ENCODE peak calls at places on chromosomes 16 and 17, in seven cellular contexts. G, F, O, T, I, R and S are unnamed samples.

GRCh38 chr17:80456465-80457235 is 19.8 kb downstream of the NPTX1 start:
- DNase-seq in T (no peak), R (no peak), F (no peak), G (no peak), O (no peak), I (no peak), S (no peak)

GRCh38 chr16:87784812-87785211 is 19.0 kb upstream of the KLHDC4 start:
- DNase-seq in G (no peak), I (no peak), F (no peak), R (no peak), T (no peak), O (no peak), S (no peak)

GRCh38 chr17:52276609-52277008 is 118.1 kb upstream of the CA10 start:
- DNase-seq in T (no peak), F (no peak), O (no peak), R (no peak), I (no peak), G (no peak), S (no peak)

GRCh38 chr16:88393034-88393433 is 10.3 kb downstream of the ZNF469 start:
- DNase-seq in I (no peak), R (no peak), T (peak), O (no peak), F (peak), G (no peak), S (no peak)

GRCh38 chr17:36095992-36096391 is 6.0 kb upstream of the CCL3 start:
- DNase-seq in I (no peak), O (no peak), T (no peak), R (no peak), G (peak), F (no peak), S (no peak)

GRCh38 chr17:41684050-41684449 is 4.6 kb upstream of the EIF1 start:
- DNase-seq in I (no peak), T (no peak), G (no peak), O (no peak), F (no peak), R (no peak), S (no peak)

GRCh38 chr17:58640202-58640601 is 51.6 kb downstream of the TEX14 start:
- DNase-seq in F (no peak), O (no peak), G (no peak), I (no peak), T (no peak), R (no peak), S (no peak)

GRCh38 chr17:1485748-1486376 is 6.6 kb downstream of the MYO1C start:
- DNase-seq in I (no peak), O (no peak), T (no peak), G (peak), R (peak), F (peak), S (no peak)

GRCh38 chr17:39751016-39751543 is 13.3 kb downstream of the GRB7 start:
- DNase-seq in G (no peak), T (no peak), O (no peak), R (peak), F (no peak), I (no peak), S (no peak)

GRCh38 chr17:81713556-81714411 is 1.7 kb downstream of the SLC25A10 start:
- DNase-seq in T (no peak), G (no peak), I (no peak), R (no peak), F (no peak), O (no peak), S (no peak)

GRCh38 chr17:19024101-19025078 is 19.8 kb upstream of the FAM83G start:
- DNase-seq in R (no peak), T (no peak), O (no peak), F (no peak), G (no peak), I (peak), S (no peak)

GRCh38 chr16:88007321-88007731 is 56.1 kb downstream of the BANP start:
- DNase-seq in R (no peak), T (peak), I (no peak), G (no peak), O (no peak), F (no peak), S (peak)

GRCh38 chr17:77736207-77736600 is 222.3 kb upstream of the TNRC6C start:
- DNase-seq in O (no peak), I (no peak), G (no peak), F (no peak), R (no peak), T (no peak), S (no peak)

GRCh38 chr17:59331929-59332889 is 754 bp downstream of the YPEL2 start:
- DNase-seq in T (no peak), R (peak), I (no peak), F (no peak), O (no peak), G (no peak), S (peak)

GRCh38 chr17:46770818-46771600 is 47.5 kb downstream of the WNT3 start:
- DNase-seq in G (no peak), T (no peak), F (peak), R (peak), O (no peak), I (no peak), S (no peak)

GRCh38 chr16:31472559-31473203 is 729 bp downstream of the TGFB1I1 start:
- DNase-seq in R (peak), O (peak), G (no peak), T (no peak), F (peak), I (peak), S (no peak)

GRCh38 chr17:13594762-13595697 is 6.7 kb downstream of the HS3ST3A1 start:
- DNase-seq in R (peak), G (peak), T (no peak), I (peak), F (peak), O (peak), S (peak)

GRCh38 chr17:54967621-54968258 is 714 bp downstream of the COX11 start:
- DNase-seq in I (no peak), R (peak), G (peak), T (no peak), F (no peak), O (no peak), S (no peak)

GRCh38 chr17:28282596-28282995 is 36.4 kb upstream of the TMEM97 start:
- DNase-seq in R (no peak), I (peak), T (no peak), O (peak), F (peak), G (no peak), S (no peak)

GRCh38 chr17:64213995-64214507 is 49.0 kb downstream of the TEX2 start:
- DNase-seq in T (no peak), I (no peak), R (no peak), F (no peak), G (no peak), O (no peak), S (no peak)

GRCh38 chr17:80151333-80151732 is 4.4 kb upstream of the EIF4A3 start:
- DNase-seq in I (peak), O (peak), T (no peak), F (peak), R (no peak), G (no peak), S (no peak)

GRCh38 chr16:28606291-28607115 is 3.3 kb downstream of the SULT1A1 start:
- DNase-seq in R (no peak), G (no peak), T (no peak), O (no peak), I (no peak), F (no peak), S (no peak)

GRCh38 chr17:76496464-76496863 is 4.8 kb downstream of the RHBDF2 start:
- DNase-seq in I (no peak), R (peak), T (no peak), O (no peak), F (no peak), G (no peak), S (no peak)